ENCODE peak calls at places on chromosomes 6 and 20, in eight cellular contexts. S is NCI-H524 treated with DMSO at 0.1 percent for 48 hours; X is cardiac fibroblast; N is DMS53; F is HEK293T; R is effector memory CD8-positive, alpha-beta T cell; A is CD8-positive, alpha-beta memory T cell; M is GM13977. P is an unnamed sample.

GRCh38 chr6:160259585-160259984 is 964 bp upstream of the SLC22A2 start:
- DNase-seq in A (no peak), F (no peak), M (no peak), R (no peak), X (no peak), N (no peak), S (no peak), P (peak; percentile 38)

GRCh38 chr6:153024401-153025017 is 22.0 kb upstream of the MTRF1L start:
- DNase-seq in S (peak; percentile 18), M (peak; percentile 59), F (peak; percentile 70), A (peak; percentile 16), N (peak; percentile 74), X (peak; percentile 67), R (peak; percentile 51), P (peak; percentile 62)

GRCh38 chr6:25013249-25013648 is 77.5 kb upstream of the RIPOR2 start:
- DNase-seq in R (no peak), M (no peak), X (no peak), A (no peak), N (no peak), F (no peak), S (no peak), P (no peak)

GRCh38 chr20:14677455-14677854 is 340.0 kb upstream of the FLRT3 start:
- DNase-seq in F (no peak), N (no peak), X (no peak), A (no peak), M (no peak), S (no peak), R (no peak), P (no peak)

GRCh38 chr6:117270121-117270959 is 5.0 kb downstream of the VGLL2 start:
- DNase-seq in R (no peak), N (peak; percentile 73), M (no peak), S (peak; percentile 25), X (no peak), A (no peak), F (no peak), P (no peak)

GRCh38 chr20:8796088-8796665 is 272.7 kb upstream of the PLCB4 start:
- DNase-seq in S (no peak), F (no peak), N (no peak), A (no peak), M (no peak), R (no peak), X (peak; percentile 89), P (peak; percentile 21)

GRCh38 chr6:50699086-50699886 is 14.0 kb upstream of the TFAP2D start:
- DNase-seq in S (no peak), X (no peak), F (no peak), A (no peak), R (no peak), N (no peak), M (peak; percentile 6), P (no peak)

GRCh38 chr20:10508468-10509251 is 73.6 kb downstream of the SLX4IP start:
- DNase-seq in N (no peak), A (no peak), F (no peak), S (no peak), X (peak; percentile 76), R (no peak), M (no peak), P (peak; percentile 91)

GRCh38 chr6:121533321-121533841 is 97.9 kb downstream of the GJA1 start:
- DNase-seq in M (no peak), X (no peak), F (no peak), N (no peak), A (no peak), S (no peak), R (no peak), P (no peak)

GRCh38 chr6:89350281-89351037 is 2.1 kb downstream of the UBE2J1 start:
- DNase-seq in F (no peak), X (peak; percentile 70), N (peak; percentile 12), S (no peak), M (peak; percentile 45), A (no peak), R (no peak), P (peak; percentile 22)

GRCh38 chr20:62059926-62060630 is 5.6 kb downstream of the TAF4 start:
- DNase-seq in S (no peak), M (no peak), N (no peak), R (no peak), F (no peak), A (no peak), X (no peak), P (no peak)

GRCh38 chr6:35385457-35386202 is 43.3 kb downstream of the PPARD start:
- DNase-seq in X (peak; percentile 73), M (no peak), F (no peak), S (no peak), N (peak; percentile 6), A (no peak), R (no peak), P (peak; percentile 42)

GRCh38 chr20:916125-916799 is at the start of gene ANGPT4:
- DNase-seq in F (no peak), R (no peak), S (no peak), A (no peak), M (no peak), N (no peak), X (no peak), P (no peak)

GRCh38 chr6:106490453-106490852 is 129.9 kb downstream of the CRYBG1 start:
- DNase-seq in F (no peak), X (no peak), R (no peak), N (no peak), S (no peak), A (no peak), M (no peak), P (no peak)

GRCh38 chr6:55798571-55798970 is 76.8 kb downstream of the BMP5 start:
- DNase-seq in X (no peak), F (no peak), N (peak; percentile 7), M (no peak), A (no peak), R (no peak), S (no peak), P (no peak)

GRCh38 chr6:30855429-30856069 is 28.8 kb upstream of the DDR1 start:
- DNase-seq in X (no peak), R (no peak), M (no peak), A (no peak), N (no peak), F (no peak), S (no peak), P (no peak)

GRCh38 chr20:62003567-62004405 is 61.9 kb downstream of the TAF4 start:
- DNase-seq in N (no peak), X (no peak), F (no peak), S (no peak), A (no peak), M (no peak), R (no peak), P (no peak)

GRCh38 chr6:136249811-136250685 is at the start of gene MTFR2:
- DNase-seq in S (peak; percentile 99), X (peak; percentile 99), R (peak; percentile 92), M (peak; percentile 92), N (peak; percentile 99), A (peak; percentile 93), F (peak; percentile 98), P (peak; percentile 99)